ENCODE peak calls at places on chromosomes 12 and 14, in nine cellular contexts. R is uterus, V is sigmoid colon, Q is heart left ventricle, A is esophagus squamous epithelium, X is A549, Y is tibial nerve, H is Peyer's patch, P is breast epithelium. M is an unnamed sample.

GRCh38 chr12:124270671-124271070 is 24.2 kb upstream of the RFLNA start:
- DNase-seq in X (no peak), P (no peak), R (no peak), A (no peak), Y (no peak), H (no peak), Q (no peak), V (no peak), M (no peak)

GRCh38 chr14:33120966-33121365 is 182.3 kb downstream of the NPAS3 start:
- DNase-seq in Y (no peak), X (no peak), H (no peak), V (no peak), R (no peak), Q (no peak), P (no peak), A (no peak), M (no peak)

GRCh38 chr12:15712823-15713663 is 76.1 kb downstream of the EPS8 start:
- DNase-seq in P (no peak), H (no peak), X (no peak), V (peak), R (no peak), A (no peak), Y (peak), Q (peak), M (peak)

GRCh38 chr12:5000204-5000603 is 43.5 kb upstream of the KCNA5 start:
- DNase-seq in A (no peak), H (no peak), Y (no peak), P (no peak), Q (no peak), X (no peak), R (no peak), V (no peak), M (no peak)

GRCh38 chr14:28536889-28537288 is 229.7 kb upstream of the FOXG1 start:
- DNase-seq in R (no peak), P (no peak), Y (no peak), Q (no peak), H (no peak), X (no peak), A (no peak), V (no peak), M (no peak)

GRCh38 chr12:53220857-53221202 is 11.2 kb downstream of the RARG start:
- DNase-seq in P (peak), H (peak), Q (peak), R (peak), Y (peak), X (peak), A (peak), V (peak), M (peak)

GRCh38 chr12:34142430-34142829 is 120.1 kb downstream of the ALG10 start:
- DNase-seq in P (no peak), V (no peak), A (no peak), R (no peak), H (no peak), Y (no peak), X (no peak), Q (no peak), M (no peak)

GRCh38 chr12:92603741-92604432 is 98.9 kb upstream of the PLEKHG7 start:
- DNase-seq in R (no peak), Q (no peak), Y (no peak), X (no peak), A (no peak), P (no peak), V (no peak), H (no peak), M (no peak)

GRCh38 chr14:58238252-58239247 is 6.1 kb upstream of the PSMA3 start:
- DNase-seq in A (no peak), R (no peak), H (no peak), Y (peak), X (no peak), P (peak), Q (peak), V (no peak), M (no peak)

GRCh38 chr12:125454786-125455450 is 389.7 kb downstream of the AACS start:
- DNase-seq in Y (no peak), H (no peak), R (no peak), P (no peak), Q (no peak), V (no peak), X (no peak), A (no peak), M (no peak)

GRCh38 chr14:100246809-100247428 is 8.0 kb downstream of the YY1 start:
- DNase-seq in X (peak), P (no peak), Y (no peak), A (no peak), R (no peak), Q (no peak), V (no peak), H (no peak), M (no peak)

GRCh38 chr12:29703528-29703927 is 80.2 kb downstream of the TMTC1 start:
- DNase-seq in A (no peak), H (no peak), R (no peak), P (no peak), V (no peak), X (no peak), Y (no peak), Q (no peak), M (no peak)

GRCh38 chr12:86675197-86675596 is 419.0 kb upstream of the MGAT4C start:
- DNase-seq in Q (no peak), A (no peak), V (no peak), H (no peak), Y (no peak), X (no peak), R (no peak), P (no peak), M (no peak)

GRCh38 chr14:71013551-71014192 is 106.4 kb downstream of the PCNX1 start:
- DNase-seq in X (no peak), A (no peak), V (no peak), Y (no peak), R (no peak), P (no peak), Q (no peak), H (no peak), M (no peak)

GRCh38 chr14:61147898-61148549 is 133.1 kb downstream of the TMEM30B start:
- DNase-seq in H (no peak), R (no peak), V (peak), A (no peak), Q (peak), P (peak), Y (peak), X (no peak), M (no peak)

GRCh38 chr12:48193623-48194022 is 9.5 kb downstream of the OR10AD1 start:
- DNase-seq in H (no peak), Q (no peak), V (no peak), X (no peak), P (no peak), A (no peak), Y (no peak), R (no peak), M (no peak)

GRCh38 chr12:3458041-3458440 is 33.0 kb upstream of the PRMT8 start:
- DNase-seq in A (no peak), V (no peak), X (no peak), H (no peak), Y (no peak), Q (no peak), R (no peak), P (no peak), M (no peak)

DNA sequence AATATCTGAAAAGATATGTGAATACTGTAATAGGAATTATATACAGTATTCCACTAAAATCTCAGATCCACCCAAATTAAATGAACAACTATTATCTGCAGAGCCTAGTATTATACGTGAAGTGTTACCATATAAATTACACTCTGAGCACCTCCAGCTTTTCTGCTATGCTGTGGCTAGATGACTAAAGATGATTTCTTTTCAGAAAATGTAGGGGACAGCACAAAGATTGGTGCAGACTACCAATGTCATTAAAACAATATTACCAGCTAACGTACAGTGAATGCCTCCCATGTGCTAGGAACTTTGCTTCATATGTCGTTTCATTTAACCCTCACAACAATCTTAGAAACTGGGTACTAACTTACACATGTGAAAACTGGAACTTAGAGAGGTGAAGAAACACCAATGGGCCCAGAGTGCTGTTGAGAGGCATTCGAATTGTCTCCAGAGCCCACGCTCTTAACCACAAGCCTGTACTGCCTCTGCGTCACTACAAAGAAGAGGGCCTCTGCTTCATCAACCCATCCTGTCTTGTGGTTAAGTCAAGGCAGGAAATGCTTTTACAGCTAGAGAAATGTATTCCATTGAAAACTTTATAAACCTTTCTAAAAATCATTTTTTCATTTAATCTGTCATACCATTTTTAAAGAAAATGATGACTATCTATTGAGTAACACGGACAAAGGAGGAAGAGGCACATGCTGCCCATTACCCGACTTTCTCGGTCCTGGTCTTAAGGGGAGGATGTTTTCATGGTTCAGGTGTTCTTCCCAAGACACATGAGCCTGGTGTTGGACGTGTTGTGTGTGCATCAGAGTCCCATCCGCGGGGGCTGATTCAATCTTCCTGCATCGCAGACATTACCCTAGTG is 1.3 kb downstream of the GPR65 start:
- DNase-seq in H (peak), V (no peak), P (no peak), X (no peak), Q (no peak), Y (no peak), A (no peak), R (no peak), M (no peak)
- TF ChIP-seq POLR2A in H (no peak), V (no peak), P (no peak), X (no peak), Q (no peak), Y (no peak), A (peak), R (no peak), M (no peak)

GRCh38 chr12:116700066-116700465 is 37.8 kb downstream of the SPRING1 start:
- DNase-seq in A (no peak), P (no peak), X (no peak), H (no peak), R (no peak), Y (no peak), Q (no peak), V (no peak), M (no peak)

GRCh38 chr12:116698131-116698495 is 39.8 kb downstream of the SPRING1 start:
- DNase-seq in X (no peak), H (no peak), Y (no peak), P (no peak), Q (no peak), R (no peak), V (no peak), A (no peak), M (peak)

GRCh38 chr12:116695464-116695725 is 42.5 kb downstream of the SPRING1 start:
- DNase-seq in R (no peak), P (no peak), A (no peak), X (no peak), Q (no peak), V (no peak), H (no peak), Y (no peak), M (no peak)

GRCh38 chr12:116698554-116698953 is 39.3 kb downstream of the SPRING1 start:
- DNase-seq in Q (no peak), X (no peak), V (no peak), R (no peak), A (no peak), H (no peak), Y (no peak), P (no peak), M (no peak)

GRCh38 chr12:116697305-116698130 is 40.4 kb downstream of the SPRING1 start:
- DNase-seq in R (no peak), Y (no peak), Q (no peak), X (peak), P (no peak), H (no peak), A (no peak), V (no peak), M (peak)
- TF ChIP-seq CTCF in R (no peak), Y (no peak), Q (peak), X (peak), P (no peak), H (no peak), A (no peak), V (no peak), M (no peak)

DNA sequence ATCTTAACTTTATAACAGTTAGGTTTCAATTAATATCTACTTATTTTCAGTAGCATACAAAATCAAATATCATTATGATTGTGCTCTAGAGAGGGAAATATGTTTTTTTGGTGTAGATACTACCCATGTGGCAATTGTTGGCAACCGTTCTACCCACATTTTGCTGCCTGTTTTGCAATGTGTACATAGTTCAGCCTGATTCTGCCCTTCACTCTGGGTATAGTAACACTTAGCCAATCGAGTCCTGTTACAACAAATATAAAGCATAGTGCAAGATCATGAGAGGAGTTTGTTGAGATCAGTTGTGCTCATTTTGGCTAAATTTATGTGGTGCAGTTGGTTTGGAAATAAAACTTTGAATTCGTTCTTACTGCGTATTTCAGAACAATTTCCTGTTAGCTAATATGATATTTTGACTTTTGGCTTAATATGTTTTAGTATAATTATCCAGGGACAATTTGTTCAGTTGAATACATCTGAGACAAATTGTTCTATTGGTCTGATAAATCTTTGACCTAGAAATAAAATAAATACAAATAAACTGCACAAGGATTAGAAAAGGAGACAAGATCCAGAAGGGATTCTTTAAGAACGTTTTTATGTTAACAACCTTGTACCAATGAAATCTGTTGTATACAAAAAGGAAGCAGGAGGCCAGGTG is 76.9 kb downstream of the ATF7IP start:
- DNase-seq in Q (no peak), X (no peak), P (no peak), H (no peak), R (no peak), A (no peak), Y (no peak), V (no peak), M (peak)
- H3K27ac ChIP-seq in Q (peak), X (no peak), P (peak), H (no peak), R (peak), A (no peak), Y (peak), V (peak), M (no peak)

DNA sequence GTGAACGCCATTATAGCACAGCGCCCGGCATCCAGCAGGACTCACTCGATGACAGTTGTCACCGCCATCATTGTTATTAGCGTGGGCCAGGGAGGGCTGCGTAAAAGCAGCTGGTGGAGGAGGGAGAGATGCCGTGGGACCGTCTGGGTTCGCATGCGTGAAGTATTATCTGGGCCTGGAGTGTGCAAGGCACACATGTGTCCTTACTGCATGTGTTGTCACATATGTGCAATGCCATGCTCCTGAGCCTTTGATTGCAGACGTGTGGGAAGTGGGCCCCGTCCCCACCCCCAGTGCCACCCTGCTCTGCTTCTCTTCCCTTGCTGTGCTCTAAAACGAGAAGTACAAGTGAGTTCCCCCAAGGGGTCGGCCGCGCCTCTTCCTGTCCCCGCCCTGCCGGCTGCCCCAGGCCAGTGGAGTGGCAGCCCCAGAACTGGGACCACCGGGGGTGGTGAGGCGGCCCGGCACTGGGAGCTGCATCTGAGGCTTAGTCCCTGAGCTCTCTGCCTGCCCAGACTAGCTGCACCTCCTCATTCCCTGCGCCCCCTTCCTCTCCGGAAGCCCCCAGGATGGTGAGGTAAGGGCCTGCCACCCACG is at the start of gene PTPN6:
- DNase-seq in Q (peak), V (peak), A (no peak), H (peak), X (no peak), Y (no peak), P (no peak), R (no peak), M (peak)
- TF ChIP-seq POLR2A in Q (no peak), V (no peak), A (peak), H (peak), X (no peak), Y (no peak), P (no peak), R (no peak), M (peak)

GRCh38 chr12:32302218-32302826 is 97.0 kb upstream of the FGD4 start:
- DNase-seq in H (peak), Y (no peak), R (no peak), P (no peak), X (no peak), Q (no peak), A (no peak), V (no peak), M (peak)
- TF ChIP-seq CTCF in H (peak), Y (peak), R (no peak), P (no peak), X (no peak), Q (peak), A (peak), V (peak), M (peak)

M was measured in body of pancreas.